ENCODE peak calls at places on chromosomes 2 and 18, in five cellular contexts. Q is tibial artery, G is heart right ventricle, Y is K562, I is fibroblast of lung. Z is an unnamed sample. For H3K4me1, the result is how much of the 10 kb centered on the place peaks cover.

GRCh38 chr18:29004921-29005320 is 828.0 kb upstream of the CDH2 start:
- DNase-seq in Q (no peak), I (no peak), Y (no peak), G (no peak), Z (no peak)

GRCh38 chr2:102939207-102939606 is 177.4 kb downstream of the TMEM182 start:
- DNase-seq in I (no peak), Y (no peak), Q (no peak), G (no peak), Z (no peak)

GRCh38 chr2:186573528-186573927 is 16.3 kb upstream of the ITGAV start:
- DNase-seq in G (no peak), I (no peak), Y (no peak), Q (no peak), Z (no peak)

GRCh38 chr2:233853353-233853752 is 982 bp downstream of the HJURP start:
- DNase-seq in Y (no peak), I (no peak), Q (no peak), G (no peak), Z (peak)

GRCh38 chr18:79496978-79497637 is 101.4 kb downstream of the NFATC1 start:
- DNase-seq in Y (peak), I (peak), Q (peak), G (no peak), Z (peak)

GRCh38 chr2:183493060-183493459 is 368.8 kb downstream of the NUP35 start:
- DNase-seq in Q (no peak), G (no peak), I (no peak), Y (no peak), Z (no peak)

GRCh38 chr2:165054667-165055066 is 99.3 kb upstream of the SLC38A11 start:
- DNase-seq in G (no peak), Q (no peak), I (no peak), Y (no peak), Z (no peak)

GRCh38 chr18:48589797-48590519 is 51.1 kb downstream of the CTIF start:
- DNase-seq in G (peak), Q (peak), Y (no peak), I (no peak), Z (no peak)

GRCh38 chr18:709771-710170 is 2.7 kb downstream of the ENOSF1 start:
- DNase-seq in I (no peak), G (no peak), Y (no peak), Q (no peak), Z (no peak)

GRCh38 chr2:58699412-58699811 is 458.3 kb upstream of the FANCL start:
- DNase-seq in Y (no peak), G (no peak), I (no peak), Q (no peak), Z (no peak)

GRCh38 chr18:52286675-52287074 is 53.3 kb upstream of the DCC start:
- DNase-seq in Y (no peak), Q (no peak), I (no peak), G (no peak), Z (no peak)

GRCh38 chr18:76721207-76721996 is 101.0 kb upstream of the ZNF236 start:
- DNase-seq in I (no peak), Y (no peak), Q (peak), G (no peak), Z (no peak)

GRCh38 chr2:53018830-53019425 is 748.7 kb upstream of the CHAC2 start:
- DNase-seq in Q (no peak), G (no peak), I (no peak), Y (no peak), Z (no peak)

DNA sequence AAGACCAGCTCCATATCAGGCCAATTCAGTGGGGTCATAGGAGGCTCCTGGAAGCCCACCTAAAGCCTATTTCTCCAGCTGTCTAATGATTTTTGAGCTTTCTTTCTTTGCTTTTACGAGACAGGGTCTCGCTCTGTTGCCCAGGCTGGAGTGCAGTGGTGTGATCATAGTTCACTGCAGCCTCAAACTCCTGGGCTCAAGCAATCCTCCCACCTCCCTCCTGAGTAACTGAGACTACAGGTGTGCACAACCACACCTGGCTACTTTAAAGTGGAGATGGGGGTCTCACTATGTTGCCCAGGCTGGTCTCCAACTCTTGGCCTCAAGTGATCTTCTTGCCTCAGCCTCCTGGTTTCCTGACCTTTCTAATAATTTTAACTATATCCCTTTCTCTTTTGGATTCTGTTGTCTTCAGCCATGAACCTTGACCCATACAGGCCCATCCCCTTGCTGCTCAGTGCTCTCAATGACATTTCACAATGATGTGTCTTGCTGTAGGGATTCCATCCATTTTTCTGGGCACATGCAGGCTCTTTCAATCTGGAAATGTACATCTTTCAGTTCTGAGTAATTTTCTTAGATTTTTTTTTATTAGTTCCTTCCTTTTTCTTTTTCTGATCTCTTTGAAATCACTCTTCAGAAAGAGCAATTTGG is 29.7 kb downstream of the GNLY start:
- DNase-seq in Q (no peak), G (no peak), I (no peak), Y (no peak), Z (no peak)
- H3K4me3 ChIP-seq in Q (no peak), G (no peak), I (no peak), Y (no peak), Z (no peak)

DNA sequence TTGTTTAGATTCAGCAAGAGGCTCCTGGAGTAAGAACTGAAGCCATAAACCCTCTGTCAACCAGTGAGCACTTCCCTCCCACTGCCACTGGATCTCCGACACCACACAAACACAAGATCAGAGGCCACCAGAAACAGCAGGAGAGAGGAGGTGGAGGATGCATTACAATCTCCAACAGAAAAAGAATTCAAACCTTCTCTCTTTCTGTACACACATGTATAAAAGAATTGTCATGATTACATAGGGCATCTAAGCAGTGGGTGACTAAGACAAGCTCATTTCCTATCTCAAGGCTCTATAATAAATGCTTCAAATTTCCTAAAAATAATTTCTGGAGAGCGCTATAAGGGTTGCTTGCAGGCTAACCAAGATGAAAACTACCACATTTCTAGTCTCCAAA is 27.1 kb downstream of the TBC1D8 start:
- DNase-seq in G (no peak), Q (no peak), Y (no peak), I (no peak), Z (no peak)
- H3K4me1 ChIP-seq in G (half or more), Q (under half), Y (under half), I (under half), Z (under half)

DNA sequence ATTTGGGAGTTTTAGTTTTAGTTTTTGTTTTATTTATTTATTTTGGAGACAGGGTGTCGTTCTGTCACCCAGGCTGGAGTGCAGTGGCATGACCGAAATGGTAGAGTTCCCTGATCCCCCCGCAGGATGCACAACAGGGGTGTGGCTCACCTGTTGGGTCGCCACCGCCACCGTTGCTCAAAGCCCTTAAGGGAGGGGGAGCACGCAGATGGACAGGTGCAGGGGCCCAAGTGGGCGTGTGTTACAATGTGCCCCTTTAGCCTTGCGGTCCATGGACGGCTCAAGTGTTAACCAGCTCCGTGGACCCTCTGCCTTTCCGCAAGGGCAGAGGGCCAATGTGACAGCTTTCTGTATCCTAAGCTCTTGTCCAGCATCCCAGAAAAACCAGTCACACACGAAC is 61.4 kb upstream of the REL start:
- DNase-seq in Y (no peak), G (no peak), I (no peak), Q (no peak), Z (no peak)
- H3K4me3 ChIP-seq in Y (no peak), G (no peak), I (no peak), Q (no peak), Z (no peak)

GRCh38 chr18:25739356-25739755 is 351.1 kb downstream of the SS18 start:
- DNase-seq in I (no peak), Q (no peak), Y (no peak), G (no peak), Z (no peak)
- H3K4me1 ChIP-seq in I (under half), Q (under half), Y (under half), G (under half), Z (under half)

GRCh38 chr18:32469190-32469611 is 1.5 kb downstream of the GAREM1 start:
- DNase-seq in Y (peak), Q (peak), I (peak), G (peak), Z (peak)
- H3K4me3 ChIP-seq in Y (no peak), Q (peak), I (peak), G (peak), Z (peak)

DNA sequence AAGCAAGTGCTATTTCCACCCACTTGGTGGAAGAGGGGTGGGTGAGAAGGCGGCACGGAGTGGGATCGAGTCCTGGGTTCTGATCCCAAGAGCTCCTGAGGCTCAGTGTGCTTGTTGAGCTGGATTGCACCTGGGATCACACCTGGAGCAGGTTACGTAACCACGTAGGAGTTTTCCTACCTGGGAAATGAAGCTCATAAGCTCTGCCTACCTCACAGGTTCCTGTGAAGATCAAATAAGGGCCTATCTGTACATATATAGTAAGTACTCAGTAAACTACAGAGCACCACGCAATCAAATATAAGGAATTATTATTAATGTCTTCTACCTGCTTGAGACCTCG is 11.0 kb downstream of the NPC1 start:
- DNase-seq in Q (no peak), Y (no peak), I (no peak), G (no peak), Z (no peak)
- H3K4me1 ChIP-seq in Q (under half), Y (under half), I (under half), G (under half), Z (under half)

DNA sequence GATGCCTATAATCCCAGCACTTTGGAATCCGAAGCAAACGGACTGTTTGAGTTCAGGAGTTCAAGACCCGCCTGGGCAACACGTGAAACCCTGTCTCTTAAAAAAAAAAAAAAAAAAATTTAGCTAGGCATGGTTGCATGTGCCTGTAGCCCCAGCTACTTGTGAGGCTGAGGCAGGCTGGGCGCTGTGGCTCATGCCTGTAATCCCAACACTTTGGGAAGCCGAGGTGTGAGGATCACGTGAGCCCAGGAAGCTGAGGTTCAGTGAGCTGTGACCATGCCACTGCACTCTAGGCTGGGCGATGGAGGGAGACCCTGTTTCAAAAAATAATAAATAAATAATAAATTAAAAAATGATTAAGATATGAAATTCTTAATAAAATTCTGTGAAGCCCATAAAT is 9.0 kb upstream of the STRN start:
- DNase-seq in I (no peak), G (no peak), Q (no peak), Y (no peak), Z (no peak)
- H3K4me3 ChIP-seq in I (no peak), G (no peak), Q (no peak), Y (no peak), Z (no peak)

GRCh38 chr2:219500135-219500534 is 1.4 kb downstream of the GMPPA start:
- DNase-seq in Q (no peak), I (peak), Y (no peak), G (no peak), Z (no peak)

GRCh38 chr2:219499555-219499954 is 864 bp downstream of the GMPPA start:
- DNase-seq in G (no peak), Y (no peak), I (no peak), Q (no peak), Z (no peak)

GRCh38 chr2:219501849-219502248 is 3.2 kb downstream of the GMPPA start:
- DNase-seq in Q (no peak), G (no peak), Y (no peak), I (no peak), Z (no peak)

GRCh38 chr2:219502618-219503017 is 3.9 kb downstream of the GMPPA start:
- DNase-seq in Y (no peak), G (no peak), Q (no peak), I (no peak), Z (no peak)

DNA sequence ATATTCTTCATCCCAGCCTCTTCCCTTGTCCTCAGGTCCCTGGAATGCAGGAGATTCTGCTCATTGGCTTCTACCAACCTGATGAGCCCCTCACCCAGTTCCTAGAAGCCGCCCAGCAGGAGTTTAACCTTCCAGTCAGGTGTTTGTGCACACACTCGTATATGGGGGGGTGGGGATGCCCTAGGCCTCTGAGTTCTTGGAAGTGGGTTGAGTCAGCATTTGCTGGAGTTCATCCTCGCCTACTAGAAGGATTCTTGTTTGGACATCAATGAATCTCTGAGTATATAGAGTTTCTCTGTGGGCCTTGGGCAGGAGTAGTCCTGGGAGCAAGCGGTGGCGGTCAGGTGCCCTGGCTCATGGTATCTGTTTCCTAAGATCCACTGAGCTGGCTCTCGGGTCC is 2.8 kb downstream of the GMPPA start:
- DNase-seq in Q (no peak), Y (peak), G (no peak), I (no peak), Z (no peak)
- H3K4me1 ChIP-seq in Q (under half), Y (under half), G (under half), I (under half), Z (under half)

GRCh38 chr2:43228341-43228751 is 1.9 kb upstream of the ZFP36L2 start:
- DNase-seq in G (no peak), I (peak), Y (peak), Q (no peak), Z (peak)

GRCh38 chr2:43230481-43230880 is 4.1 kb upstream of the ZFP36L2 start:
- DNase-seq in G (no peak), I (no peak), Y (no peak), Q (no peak), Z (peak)

GRCh38 chr2:43226955-43227829 is 786 bp upstream of the ZFP36L2 start:
- DNase-seq in Y (peak), G (peak), I (peak), Q (peak), Z (peak)

GRCh38 chr2:43227830-43228280 is 1.4 kb upstream of the ZFP36L2 start:
- DNase-seq in Q (no peak), G (no peak), I (no peak), Y (no peak), Z (no peak)

GRCh38 chr2:43228782-43229659 is 2.6 kb upstream of the ZFP36L2 start:
- DNase-seq in I (peak), Q (no peak), Y (no peak), G (no peak), Z (no peak)
- H3K4me3 ChIP-seq in I (no peak), Q (no peak), Y (no peak), G (no peak), Z (no peak)

GRCh38 chr2:108919571-108920373 is 69.2 kb downstream of the EDAR start:
- DNase-seq in G (no peak), Y (no peak), I (no peak), Q (peak), Z (no peak)
- H3K4me1 ChIP-seq in G (under half), Y (under half), I (under half), Q (under half), Z (under half)

Z was measured in colonic mucosa.